ENCODE peak calls at places on chromosomes 1 and 21, in four cellular contexts. M is heart left ventricle, X is PC-3, C is HCT116. Y is an unnamed sample. For H3K36me3 and H3K4me1, the result is how much of the 10 kb centered on the place peaks cover.

GRCh38 chr1:19403256-19403655 is 82.1 kb downstream of the CAPZB start:
- DNase-seq in M (no peak), C (no peak), X (no peak), Y (no peak)

GRCh38 chr1:59006309-59006698 is 222.5 kb upstream of the JUN start:
- DNase-seq in X (no peak), M (no peak), C (no peak), Y (no peak)

GRCh38 chr1:19426294-19427086 is 58.8 kb downstream of the CAPZB start:
- DNase-seq in X (no peak), M (no peak), C (no peak), Y (no peak)

GRCh38 chr1:197808843-197809242 is 33.6 kb upstream of the DENND1B start:
- DNase-seq in C (no peak), M (no peak), X (no peak), Y (no peak)

GRCh38 chr1:171754381-171754705 is 12.5 kb upstream of the VAMP4 start:
- DNase-seq in M (no peak), X (no peak), C (no peak), Y (no peak)

GRCh38 chr1:27934818-27935549 is at the start of gene SMPDL3B:
- DNase-seq in X (peak), M (no peak), C (peak), Y (peak)

GRCh38 chr1:228963795-228964177 is 228.5 kb downstream of the RHOU start:
- DNase-seq in C (no peak), M (no peak), X (no peak), Y (no peak)

GRCh38 chr1:74590288-74590687 is 77.9 kb upstream of the LRRC53 start:
- DNase-seq in C (no peak), X (no peak), M (no peak), Y (no peak)

GRCh38 chr1:113040718-113041412 is 32.1 kb upstream of the LRIG2 start:
- DNase-seq in C (no peak), M (no peak), X (no peak), Y (no peak)

GRCh38 chr1:232878141-232878540 is 72.3 kb upstream of the NTPCR start:
- DNase-seq in C (no peak), X (no peak), M (no peak), Y (no peak)

GRCh38 chr1:205435904-205436573 is 14.2 kb upstream of the LEMD1 start:
- DNase-seq in X (no peak), C (no peak), M (no peak), Y (no peak)

GRCh38 chr1:16677552-16678423 is 11.0 kb upstream of the RNU1-3 start:
- DNase-seq in C (peak), X (peak), M (no peak), Y (no peak)

GRCh38 chr1:164589961-164590507 is 31.1 kb downstream of the PBX1 start:
- DNase-seq in X (no peak), M (no peak), C (no peak), Y (no peak)

GRCh38 chr1:245695211-245695610 is 540.4 kb downstream of the KIF26B start:
- DNase-seq in X (no peak), M (no peak), C (no peak), Y (no peak)

GRCh38 chr1:83034846-83035245 is 964.1 kb downstream of the TTLL7 start:
- DNase-seq in X (peak), C (no peak), M (no peak), Y (no peak)

GRCh38 chr1:1630965-1631792 is 794 bp upstream of the MMP23B start:
- DNase-seq in C (no peak), X (peak), M (peak), Y (peak)

GRCh38 chr1:47812848-47813508 is 184.2 kb downstream of the TRABD2B start:
- DNase-seq in X (no peak), M (no peak), C (no peak), Y (no peak)

GRCh38 chr1:247367786-247368342 is 36.2 kb upstream of the ZNF496 start:
- DNase-seq in X (no peak), C (no peak), M (no peak), Y (no peak)

GRCh38 chr1:39395357-39395831 is 96.0 kb upstream of the BMP8A start:
- DNase-seq in X (peak), C (peak), M (no peak), Y (no peak)

GRCh38 chr21:28991861-28992525 is 684 bp downstream of the LTN1 start:
- DNase-seq in M (no peak), C (no peak), X (no peak), Y (no peak)

GRCh38 chr1:228471762-228472398 is 15.3 kb upstream of the RNF187 start:
- DNase-seq in M (no peak), C (peak), X (peak), Y (no peak)

GRCh38 chr1:20185834-20186782 is at the start of the genes PLA2G2C and UBXN10:
- DNase-seq in C (no peak), M (peak), X (no peak), Y (peak)

GRCh38 chr21:36859744-36860501 is 106.5 kb downstream of the HLCS start:
- DNase-seq in C (no peak), X (peak), M (peak), Y (peak)

GRCh38 chr1:172642970-172643369 is 15.9 kb upstream of the FASLG start:
- DNase-seq in M (no peak), X (peak), C (no peak), Y (no peak)

GRCh38 chr1:181548491-181548890 is 65.2 kb downstream of the CACNA1E start:
- DNase-seq in M (no peak), X (no peak), C (no peak), Y (no peak)

GRCh38 chr1:121483961-121484424 is 299.2 kb downstream of the SRGAP2C start:
- DNase-seq in M (no peak), C (no peak), X (peak), Y (no peak)

GRCh38 chr1:59502009-59502691 is 205.3 kb downstream of the FGGY start:
- DNase-seq in C (no peak), X (no peak), M (no peak), Y (no peak)

GRCh38 chr1:174075245-174075692 is 53.1 kb upstream of the RC3H1 start:
- DNase-seq in X (no peak), M (no peak), C (no peak), Y (no peak)

GRCh38 chr1:26431979-26432695 is at the start of gene DHDDS:
- DNase-seq in X (peak), C (peak), M (peak), Y (peak)

GRCh38 chr1:26434161-26434752 is 2.1 kb downstream of the DHDDS start:
- DNase-seq in M (no peak), X (peak), C (no peak), Y (no peak)

GRCh38 chr1:26432793-26433192 is 672 bp downstream of the DHDDS start:
- DNase-seq in C (no peak), M (no peak), X (no peak), Y (no peak)

GRCh38 chr1:26429741-26430140 is 2.4 kb upstream of the DHDDS start:
- DNase-seq in M (no peak), C (no peak), X (no peak), Y (no peak)
- H3K36me3 ChIP-seq in M (under half), C (under half), X (under half), Y (under half)

GRCh38 chr1:151539321-151540020 is 638 bp upstream of the TUFT1 start:
- DNase-seq in X (peak), M (peak), C (peak), Y (peak)
- TF ChIP-seq CTCF in X (no peak), M (no peak), C (no peak), Y (no peak)

GRCh38 chr1:41813755-41814694 is 104.7 kb downstream of the HIVEP3 start:
- DNase-seq in C (no peak), M (peak), X (no peak), Y (no peak)

GRCh38 chr1:41813220-41813619 is 105.5 kb downstream of the HIVEP3 start:
- DNase-seq in C (no peak), X (no peak), M (no peak), Y (peak)

GRCh38 chr1:41811051-41811795 is 107.5 kb downstream of the HIVEP3 start:
- DNase-seq in C (no peak), X (peak), M (no peak), Y (no peak)

GRCh38 chr1:41810446-41810845 is 108.3 kb downstream of the HIVEP3 start:
- DNase-seq in C (no peak), M (no peak), X (peak), Y (no peak)

GRCh38 chr1:41811978-41812852 is 106.5 kb downstream of the HIVEP3 start:
- DNase-seq in C (peak), X (peak), M (peak), Y (peak)
- H3K4me1 ChIP-seq in C (under half), X (under half), M (under half), Y (under half)

DNA sequence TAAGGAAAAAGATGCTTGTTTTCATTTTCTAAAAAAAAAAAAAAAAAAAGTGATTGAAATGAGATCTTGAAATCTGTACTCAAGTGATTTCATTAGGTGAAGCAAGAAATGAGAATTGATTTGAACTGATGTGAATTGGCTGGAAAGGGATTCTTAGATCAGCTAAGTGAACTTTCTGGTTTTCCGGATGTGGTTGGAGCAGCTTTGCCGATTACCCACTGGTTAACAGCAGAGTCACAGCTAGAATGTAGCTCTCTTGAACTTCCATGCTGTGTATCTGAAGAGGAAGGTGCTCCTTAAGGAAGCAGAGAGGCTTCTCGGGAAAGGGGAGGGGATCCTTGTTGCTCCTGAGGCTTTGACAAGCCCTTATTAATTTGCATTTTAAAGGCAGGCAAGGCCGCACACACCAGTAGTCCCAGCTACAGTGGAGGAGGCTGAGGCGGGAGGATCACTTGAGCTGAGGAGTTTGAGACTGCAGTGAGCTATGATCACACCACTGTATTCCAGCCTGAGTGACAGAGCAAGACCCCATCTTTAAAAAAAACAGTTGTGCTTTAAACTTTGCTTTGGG is 28.7 kb upstream of the PWP2 start:
- DNase-seq in M (no peak), X (no peak), C (no peak), Y (no peak)
- H3K36me3 ChIP-seq in M (under half), X (half or more), C (under half), Y (under half)

GRCh38 chr1:100921110-100921706 is 25.3 kb downstream of the SLC30A7 start:
- DNase-seq in C (peak), M (no peak), X (peak), Y (no peak)
- TF ChIP-seq CTCF in C (peak), M (peak), X (peak), Y (peak)